ENCODE peak calls at places on chromosomes 4 and X, in five cellular contexts. I is chondrocyte, D is HepG2, H is endothelial cell, Z is left ventricle myocardium inferior. J is an unnamed sample.

GRCh38 chr4:133154725-133155124 is 5.6 kb downstream of the PCDH10 start:
- DNase-seq in I (no peak), D (peak), Z (no peak), H (peak), J (peak)

GRCh38 chr4:40576651-40577480 is 52.8 kb downstream of the RBM47 start:
- DNase-seq in I (no peak), H (peak), D (peak), Z (peak), J (peak)

GRCh38 chrX:153474718-153475117 is 4.3 kb upstream of the HAUS7 start:
- DNase-seq in Z (peak), I (no peak), D (no peak), H (no peak), J (peak)

GRCh38 chrX:123550829-123551228 is 182.0 kb downstream of the THOC2 start:
- DNase-seq in I (no peak), H (no peak), Z (no peak), D (no peak), J (no peak)

GRCh38 chrX:135528756-135529155 is 8.3 kb downstream of the INTS6L start:
- DNase-seq in D (no peak), I (no peak), Z (no peak), H (no peak), J (no peak)

GRCh38 chr4:158122501-158122900 is 50.3 kb downstream of the GASK1B start:
- DNase-seq in I (no peak), H (no peak), D (no peak), Z (no peak), J (no peak)

GRCh38 chrX:39152106-39152649 is 350.9 kb downstream of the MID1IP1 start:
- DNase-seq in D (no peak), H (peak), I (no peak), Z (peak), J (peak)

GRCh38 chr4:94758141-94758699 is 465 bp downstream of the BMPR1B start:
- DNase-seq in D (no peak), H (peak), Z (no peak), I (peak), J (peak)

GRCh38 chr4:25792843-25793242 is 69.9 kb downstream of the SEL1L3 start:
- DNase-seq in I (no peak), H (no peak), Z (no peak), D (no peak), J (no peak)

GRCh38 chrX:41273638-41274037 is 60.3 kb upstream of the DDX3X start:
- DNase-seq in I (no peak), D (no peak), Z (no peak), H (no peak), J (no peak)

GRCh38 chrX:148540114-148540513 is 39.7 kb downstream of the AFF2 start:
- DNase-seq in D (no peak), Z (no peak), H (no peak), I (no peak), J (no peak)

GRCh38 chrX:133218329-133218728 is at the start of gene TFDP3:
- DNase-seq in Z (no peak), I (no peak), D (no peak), H (no peak), J (no peak)

GRCh38 chr4:20618729-20619128 is 81.5 kb upstream of the PACRGL start:
- DNase-seq in Z (no peak), I (no peak), H (no peak), D (no peak), J (peak)

GRCh38 chr4:14743601-14744000 is 258.7 kb upstream of the CPEB2 start:
- DNase-seq in H (no peak), I (no peak), D (no peak), Z (no peak), J (no peak)

GRCh38 chr4:164304240-164304639 is 449.7 kb upstream of the SMIM31 start:
- DNase-seq in I (no peak), H (no peak), D (no peak), Z (no peak), J (no peak)

GRCh38 chrX:67780694-67781109 is 236.9 kb downstream of the AR start:
- DNase-seq in D (no peak), I (no peak), Z (peak), H (no peak), J (no peak)

GRCh38 chr4:54746228-54746627 is 88.5 kb downstream of the KIT start:
- DNase-seq in D (no peak), H (no peak), I (no peak), Z (no peak), J (no peak)

GRCh38 chrX:826448-826847 is 195.9 kb downstream of the SHOX start:
- DNase-seq in Z (no peak), H (no peak), D (no peak), I (no peak), J (no peak)

GRCh38 chr4:11480683-11481082 is 52.0 kb upstream of the HS3ST1 start:
- DNase-seq in Z (no peak), D (no peak), I (no peak), H (no peak), J (no peak)

GRCh38 chr4:101973331-101973730 is 182.8 kb downstream of the BANK1 start:
- DNase-seq in H (no peak), Z (no peak), I (no peak), D (no peak), J (no peak)

GRCh38 chrX:431032-431431 is 44.3 kb upstream of the PPP2R3B start:
- DNase-seq in I (peak), H (no peak), Z (no peak), D (no peak), J (no peak)

GRCh38 chrX:3345281-3346081 is 971 bp downstream of the MXRA5 start:
- DNase-seq in H (peak), Z (peak), D (no peak), I (no peak), J (peak)

GRCh38 chr4:13248621-13249298 is 235.4 kb downstream of the RAB28 start:
- DNase-seq in D (peak), I (no peak), H (peak), Z (no peak), J (no peak)

GRCh38 chr4:118680808-118681207 is 4.4 kb upstream of the METTL14 start:
- DNase-seq in Z (no peak), I (no peak), D (no peak), H (no peak), J (no peak)

GRCh38 chrX:41435708-41436107 is 11.4 kb upstream of the NYX start:
- DNase-seq in Z (no peak), H (no peak), I (no peak), D (no peak), J (no peak)

DNA sequence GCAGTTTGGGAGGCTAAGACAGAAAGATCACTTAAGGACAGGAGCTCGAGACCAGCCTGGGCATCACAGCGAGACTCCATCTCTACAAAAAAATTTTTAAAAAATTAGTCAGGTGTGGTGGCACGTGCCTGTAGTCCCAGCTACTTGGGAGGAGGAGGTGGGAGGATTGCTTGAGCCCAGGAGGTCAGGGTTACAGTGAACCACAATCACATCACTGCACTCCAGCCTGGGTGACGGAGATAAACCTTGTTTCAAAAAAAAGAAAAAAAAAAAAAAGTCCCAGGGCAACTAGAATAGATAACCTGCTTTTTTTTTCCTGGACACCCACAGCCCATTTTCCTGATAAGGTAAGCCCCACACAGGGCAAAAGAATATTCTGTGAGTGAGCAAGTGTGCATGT is 96.3 kb downstream of the C4orf51 start:
- DNase-seq in Z (no peak), H (no peak), D (no peak), I (no peak), J (no peak)
- TF ChIP-seq CTCF in Z (no peak), H (no peak), D (no peak), I (no peak), J (no peak)

GRCh38 chr4:10405672-10406071 is 51.6 kb downstream of the ZNF518B start:
- DNase-seq in Z (no peak), I (no peak), D (no peak), H (no peak), J (no peak)

GRCh38 chr4:10403633-10404445 is 53.4 kb downstream of the ZNF518B start:
- DNase-seq in D (peak), Z (no peak), I (no peak), H (peak), J (no peak)
- TF ChIP-seq CTCF in D (peak), Z (peak), I (peak), H (peak), J (peak)

GRCh38 chr4:186400676-186401075 is 134.7 kb downstream of the F11 start:
- DNase-seq in H (no peak), Z (no peak), I (no peak), D (no peak), J (no peak)

GRCh38 chr4:186405957-186406356 is 140.0 kb downstream of the F11 start:
- DNase-seq in I (no peak), D (no peak), H (no peak), Z (no peak), J (no peak)

DNA sequence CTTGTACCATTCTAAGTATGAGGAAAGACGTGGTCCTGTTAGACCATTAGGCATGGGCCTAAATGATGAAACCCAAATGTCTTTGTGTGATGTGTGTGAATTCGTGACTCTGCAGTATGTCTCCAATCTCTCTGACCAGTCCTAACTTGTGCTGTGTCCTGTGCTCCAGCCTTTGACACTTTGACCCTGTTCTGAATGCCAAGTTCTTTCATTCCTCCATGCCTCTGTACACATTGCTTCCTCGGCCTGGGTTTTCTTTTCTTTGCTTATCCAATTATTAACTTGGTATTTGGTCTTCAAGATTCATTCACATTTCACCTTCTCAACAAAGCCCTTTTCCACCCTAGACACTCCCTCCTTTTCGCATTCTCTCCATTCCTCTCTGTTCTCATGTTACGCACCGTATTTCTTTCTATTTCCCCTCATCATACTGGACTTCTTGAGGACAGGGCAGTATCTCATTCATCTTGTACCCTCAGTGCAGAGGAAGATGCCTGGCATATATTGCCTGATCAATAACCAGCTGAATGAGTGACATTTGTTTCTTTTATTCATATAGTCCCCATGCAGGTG is 138.7 kb downstream of the F11 start:
- DNase-seq in I (no peak), D (no peak), H (no peak), Z (no peak), J (no peak)
- TF ChIP-seq CTCF in I (no peak), D (no peak), H (no peak), Z (no peak), J (no peak)

DNA sequence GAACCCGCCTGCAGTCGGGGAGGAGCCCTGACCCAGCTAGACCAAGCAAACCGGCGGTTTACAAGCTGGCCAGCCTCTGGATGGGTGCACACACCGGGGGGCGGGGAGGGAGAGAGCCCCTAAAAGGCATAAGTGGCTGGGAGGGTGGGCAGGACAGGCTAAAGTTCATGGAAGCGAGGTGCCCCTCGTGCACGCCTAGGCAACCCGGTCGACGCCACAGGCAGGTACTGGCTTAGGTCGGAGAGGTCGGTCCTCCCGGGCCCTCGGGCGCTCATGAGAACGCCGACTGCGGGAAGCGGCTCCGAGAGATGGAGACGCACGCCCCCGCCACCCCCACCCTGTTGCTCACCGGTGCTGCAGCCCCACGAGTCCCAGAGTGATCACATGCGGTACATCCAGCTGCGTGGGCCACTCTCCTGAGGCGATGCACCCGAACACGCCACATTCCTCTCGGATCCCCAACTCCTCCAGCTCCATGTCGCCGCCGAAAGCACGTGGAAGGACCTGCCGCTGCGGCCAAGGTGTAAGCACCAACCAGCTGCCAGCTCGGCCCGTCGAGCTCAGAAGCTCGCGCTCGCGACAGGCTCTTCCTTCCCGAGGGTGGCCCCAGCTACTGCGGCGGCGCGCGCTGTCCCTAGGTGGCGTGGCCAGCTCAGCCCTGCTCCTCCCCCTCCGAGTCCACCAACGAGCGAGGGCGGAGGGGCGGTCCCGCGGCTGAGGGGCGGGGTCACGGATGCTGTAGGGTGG is at the start of gene PPAT:
- DNase-seq in D (peak), I (peak), Z (peak), H (peak), J (peak)
- TF ChIP-seq CTCF in D (peak), I (peak), Z (peak), H (no peak), J (no peak)

GRCh38 chrX:152038798-152039197 is 64.3 kb upstream of the GABRE start:
- DNase-seq in H (no peak), D (peak), Z (no peak), I (no peak), J (no peak)

GRCh38 chrX:152044383-152044782 is 69.9 kb upstream of the GABRE start:
- DNase-seq in I (no peak), H (no peak), D (peak), Z (no peak), J (no peak)
- TF ChIP-seq CTCF in I (no peak), H (no peak), D (no peak), Z (no peak), J (no peak)

DNA sequence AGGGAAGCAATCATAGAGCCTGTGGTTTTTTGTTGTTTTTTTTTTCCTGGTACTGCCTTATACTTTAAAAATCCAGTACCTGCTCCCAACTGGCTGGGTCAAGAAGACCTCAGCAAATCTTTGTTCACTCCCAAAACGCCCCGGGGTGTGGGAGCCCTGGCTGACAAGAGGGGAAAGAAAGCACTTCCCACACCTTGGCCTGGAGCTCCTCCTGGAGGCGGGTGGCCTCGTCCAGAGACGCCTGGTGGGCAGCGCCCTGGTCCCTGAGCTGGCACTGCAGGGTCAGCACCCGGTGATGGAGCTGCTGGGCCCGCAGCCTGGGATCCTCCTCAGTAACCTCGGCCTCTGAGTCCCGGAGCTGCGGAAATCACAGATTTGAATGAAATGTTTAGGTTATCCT is 38.2 kb downstream of the C4orf50 start:
- DNase-seq in I (no peak), D (no peak), H (peak), Z (no peak), J (peak)
- TF ChIP-seq CTCF in I (peak), D (peak), H (no peak), Z (peak), J (peak)

GRCh38 chr4:159946983-159947645 is 844.2 kb downstream of the RAPGEF2 start:
- DNase-seq in I (no peak), Z (no peak), D (peak), H (no peak), J (no peak)
- TF ChIP-seq CTCF in I (peak), Z (peak), D (peak), H (peak), J (peak)

DNA sequence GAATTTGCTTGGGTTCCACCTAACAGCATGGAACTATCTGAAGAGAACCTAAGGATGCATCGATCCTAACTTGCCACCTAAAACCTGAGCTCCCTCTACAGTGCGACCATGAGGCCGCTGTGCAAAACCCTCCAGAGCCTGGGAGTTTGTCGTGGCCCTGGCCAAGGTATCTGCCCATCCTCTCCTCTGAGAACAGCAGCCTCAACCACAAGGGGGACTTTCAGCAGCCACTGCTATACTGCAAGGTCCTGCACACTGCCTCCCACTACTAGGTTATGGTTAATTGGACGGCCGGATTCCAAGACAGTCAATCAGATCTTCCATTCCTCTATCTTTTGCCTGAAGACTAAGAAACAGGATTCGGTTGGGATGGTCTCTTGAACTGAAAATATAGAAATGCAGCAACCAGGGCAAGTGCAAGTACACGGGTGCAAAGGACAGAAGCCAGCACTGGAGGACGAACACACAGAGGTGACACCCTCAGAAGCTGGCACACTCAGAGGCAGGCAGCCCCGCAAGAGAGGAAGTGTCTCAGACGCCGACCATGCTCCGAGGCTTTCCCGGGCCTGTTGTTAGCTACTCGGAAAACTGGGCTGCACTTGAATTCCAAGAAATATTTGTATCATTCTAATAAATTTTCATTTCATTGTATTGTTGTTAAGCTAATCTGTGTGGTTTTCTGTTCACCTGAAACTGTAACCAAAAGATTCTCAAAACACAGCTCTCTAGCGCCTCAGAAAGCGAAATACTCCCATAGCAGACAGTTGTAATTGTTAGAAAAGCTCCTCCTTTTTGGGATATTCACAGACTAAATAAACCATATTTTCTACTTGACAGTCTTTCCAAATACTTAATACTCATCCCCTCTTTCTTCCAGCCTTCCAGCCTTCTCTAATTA is 63.3 kb downstream of the AFAP1 start:
- DNase-seq in I (no peak), H (peak), D (peak), Z (no peak), J (peak)
- TF ChIP-seq CTCF in I (peak), H (no peak), D (peak), Z (peak), J (peak)

J was measured in nephron progenitor cell.